ENCODE peak calls at places on chromosomes 2 and 18, in seven cellular contexts. One of them, this sample, is unnamed.

GRCh38 chr2:224802407-224802806 is 86.2 kb upstream of the CCDC195 start:
- DNase-seq in stimulated activated CD8-positive, alpha-beta memory T cell treated with anti-CD3 and anti-CD28 coated beads, Interleukin-15, amount 100 ng/mL, for 1 hour: no peak
- DNase-seq in cardiac fibroblast: peak; percentile 54
- DNase-seq in fibroblast of the aortic adventitia: peak; percentile 67
- DNase-seq in stimulated activated CD4-positive, alpha-beta T cell treated with anti-CD3 and anti-CD28 coated beads, Interleukin-1b, Interleukin-23, amount 100 ng/mL, for 4 hours: no peak
- DNase-seq in GM12892: no peak
- DNase-seq in progenitor cell of endocrine pancreas: no peak
- DNase-seq in this sample: no peak

GRCh38 chr18:79947054-79947755 is 4.2 kb downstream of the SLC66A2 start:
- DNase-seq in stimulated activated CD8-positive, alpha-beta memory T cell treated with anti-CD3 and anti-CD28 coated beads, Interleukin-15, amount 100 ng/mL, for 1 hour: no peak
- DNase-seq in cardiac fibroblast: no peak
- DNase-seq in fibroblast of the aortic adventitia: peak; percentile 43
- DNase-seq in stimulated activated CD4-positive, alpha-beta T cell treated with anti-CD3 and anti-CD28 coated beads, Interleukin-1b, Interleukin-23, amount 100 ng/mL, for 4 hours: no peak
- DNase-seq in GM12892: no peak
- DNase-seq in progenitor cell of endocrine pancreas: no peak
- DNase-seq in this sample: no peak

GRCh38 chr2:25481381-25482310 is 139.9 kb upstream of the DNMT3A start:
- DNase-seq in stimulated activated CD8-positive, alpha-beta memory T cell treated with anti-CD3 and anti-CD28 coated beads, Interleukin-15, amount 100 ng/mL, for 1 hour: no peak
- DNase-seq in cardiac fibroblast: peak; percentile 28
- DNase-seq in fibroblast of the aortic adventitia: no peak
- DNase-seq in stimulated activated CD4-positive, alpha-beta T cell treated with anti-CD3 and anti-CD28 coated beads, Interleukin-1b, Interleukin-23, amount 100 ng/mL, for 4 hours: no peak
- DNase-seq in GM12892: no peak
- DNase-seq in progenitor cell of endocrine pancreas: no peak
- DNase-seq in this sample: no peak

GRCh38 chr18:5720132-5720531 is 175.2 kb downstream of the TMEM200C start:
- DNase-seq in stimulated activated CD8-positive, alpha-beta memory T cell treated with anti-CD3 and anti-CD28 coated beads, Interleukin-15, amount 100 ng/mL, for 1 hour: no peak
- DNase-seq in cardiac fibroblast: no peak
- DNase-seq in fibroblast of the aortic adventitia: no peak
- DNase-seq in stimulated activated CD4-positive, alpha-beta T cell treated with anti-CD3 and anti-CD28 coated beads, Interleukin-1b, Interleukin-23, amount 100 ng/mL, for 4 hours: no peak
- DNase-seq in GM12892: no peak
- DNase-seq in progenitor cell of endocrine pancreas: no peak
- DNase-seq in this sample: no peak

GRCh38 chr2:112725545-112726457 is 5.0 kb downstream of the NT5DC4 start:
- DNase-seq in stimulated activated CD8-positive, alpha-beta memory T cell treated with anti-CD3 and anti-CD28 coated beads, Interleukin-15, amount 100 ng/mL, for 1 hour: no peak
- DNase-seq in cardiac fibroblast: no peak
- DNase-seq in fibroblast of the aortic adventitia: no peak
- DNase-seq in stimulated activated CD4-positive, alpha-beta T cell treated with anti-CD3 and anti-CD28 coated beads, Interleukin-1b, Interleukin-23, amount 100 ng/mL, for 4 hours: no peak
- DNase-seq in GM12892: no peak
- DNase-seq in progenitor cell of endocrine pancreas: no peak
- DNase-seq in this sample: no peak

GRCh38 chr18:500556-501405 is at the start of gene COLEC12:
- DNase-seq in stimulated activated CD8-positive, alpha-beta memory T cell treated with anti-CD3 and anti-CD28 coated beads, Interleukin-15, amount 100 ng/mL, for 1 hour: no peak
- DNase-seq in cardiac fibroblast: peak; percentile 56
- DNase-seq in fibroblast of the aortic adventitia: no peak
- DNase-seq in stimulated activated CD4-positive, alpha-beta T cell treated with anti-CD3 and anti-CD28 coated beads, Interleukin-1b, Interleukin-23, amount 100 ng/mL, for 4 hours: no peak
- DNase-seq in GM12892: no peak
- DNase-seq in progenitor cell of endocrine pancreas: peak; percentile 42
- DNase-seq in this sample: no peak

GRCh38 chr2:224268441-224268840 is 133.5 kb downstream of the FAM124B start:
- DNase-seq in stimulated activated CD8-positive, alpha-beta memory T cell treated with anti-CD3 and anti-CD28 coated beads, Interleukin-15, amount 100 ng/mL, for 1 hour: no peak
- DNase-seq in cardiac fibroblast: peak; percentile 94
- DNase-seq in fibroblast of the aortic adventitia: peak; percentile 94
- DNase-seq in stimulated activated CD4-positive, alpha-beta T cell treated with anti-CD3 and anti-CD28 coated beads, Interleukin-1b, Interleukin-23, amount 100 ng/mL, for 4 hours: no peak
- DNase-seq in GM12892: no peak
- DNase-seq in progenitor cell of endocrine pancreas: no peak
- DNase-seq in this sample: no peak

GRCh38 chr2:43848174-43848573 is 9.4 kb downstream of the ABCG8 start:
- DNase-seq in stimulated activated CD8-positive, alpha-beta memory T cell treated with anti-CD3 and anti-CD28 coated beads, Interleukin-15, amount 100 ng/mL, for 1 hour: no peak
- DNase-seq in cardiac fibroblast: no peak
- DNase-seq in fibroblast of the aortic adventitia: no peak
- DNase-seq in stimulated activated CD4-positive, alpha-beta T cell treated with anti-CD3 and anti-CD28 coated beads, Interleukin-1b, Interleukin-23, amount 100 ng/mL, for 4 hours: no peak
- DNase-seq in GM12892: no peak
- DNase-seq in progenitor cell of endocrine pancreas: no peak
- DNase-seq in this sample: no peak

GRCh38 chr2:205706769-205707375 is 24.6 kb downstream of the NRP2 start:
- DNase-seq in stimulated activated CD8-positive, alpha-beta memory T cell treated with anti-CD3 and anti-CD28 coated beads, Interleukin-15, amount 100 ng/mL, for 1 hour: no peak
- DNase-seq in cardiac fibroblast: peak; percentile 85
- DNase-seq in fibroblast of the aortic adventitia: peak; percentile 75
- DNase-seq in stimulated activated CD4-positive, alpha-beta T cell treated with anti-CD3 and anti-CD28 coated beads, Interleukin-1b, Interleukin-23, amount 100 ng/mL, for 4 hours: peak; percentile 9
- DNase-seq in GM12892: peak; percentile 42
- DNase-seq in progenitor cell of endocrine pancreas: no peak
- DNase-seq in this sample: no peak

GRCh38 chr2:171319164-171319810 is 114.5 kb downstream of the METTL8 start:
- DNase-seq in stimulated activated CD8-positive, alpha-beta memory T cell treated with anti-CD3 and anti-CD28 coated beads, Interleukin-15, amount 100 ng/mL, for 1 hour: no peak
- DNase-seq in cardiac fibroblast: peak; percentile 51
- DNase-seq in fibroblast of the aortic adventitia: peak; percentile 44
- DNase-seq in stimulated activated CD4-positive, alpha-beta T cell treated with anti-CD3 and anti-CD28 coated beads, Interleukin-1b, Interleukin-23, amount 100 ng/mL, for 4 hours: peak; percentile 36
- DNase-seq in GM12892: no peak
- DNase-seq in progenitor cell of endocrine pancreas: no peak
- DNase-seq in this sample: no peak

GRCh38 chr2:155377178-155377780 is 678.8 kb downstream of the KCNJ3 start:
- DNase-seq in stimulated activated CD8-positive, alpha-beta memory T cell treated with anti-CD3 and anti-CD28 coated beads, Interleukin-15, amount 100 ng/mL, for 1 hour: no peak
- DNase-seq in cardiac fibroblast: peak; percentile 40
- DNase-seq in fibroblast of the aortic adventitia: peak; percentile 51
- DNase-seq in stimulated activated CD4-positive, alpha-beta T cell treated with anti-CD3 and anti-CD28 coated beads, Interleukin-1b, Interleukin-23, amount 100 ng/mL, for 4 hours: no peak
- DNase-seq in GM12892: no peak
- DNase-seq in progenitor cell of endocrine pancreas: no peak
- DNase-seq in this sample: no peak

GRCh38 chr2:130376433-130377293 is 20.8 kb downstream of the PTPN18 start:
- DNase-seq in stimulated activated CD8-positive, alpha-beta memory T cell treated with anti-CD3 and anti-CD28 coated beads, Interleukin-15, amount 100 ng/mL, for 1 hour: no peak
- DNase-seq in cardiac fibroblast: no peak
- DNase-seq in fibroblast of the aortic adventitia: no peak
- DNase-seq in stimulated activated CD4-positive, alpha-beta T cell treated with anti-CD3 and anti-CD28 coated beads, Interleukin-1b, Interleukin-23, amount 100 ng/mL, for 4 hours: no peak
- DNase-seq in GM12892: no peak
- DNase-seq in progenitor cell of endocrine pancreas: no peak
- DNase-seq in this sample: no peak

GRCh38 chr18:11666831-11667230 is 22.2 kb upstream of the GNAL start:
- DNase-seq in stimulated activated CD8-positive, alpha-beta memory T cell treated with anti-CD3 and anti-CD28 coated beads, Interleukin-15, amount 100 ng/mL, for 1 hour: no peak
- DNase-seq in cardiac fibroblast: no peak
- DNase-seq in fibroblast of the aortic adventitia: no peak
- DNase-seq in stimulated activated CD4-positive, alpha-beta T cell treated with anti-CD3 and anti-CD28 coated beads, Interleukin-1b, Interleukin-23, amount 100 ng/mL, for 4 hours: no peak
- DNase-seq in GM12892: no peak
- DNase-seq in progenitor cell of endocrine pancreas: no peak
- DNase-seq in this sample: no peak

GRCh38 chr2:70133521-70134348 is 46.5 kb downstream of the PCBP1 start:
- DNase-seq in stimulated activated CD8-positive, alpha-beta memory T cell treated with anti-CD3 and anti-CD28 coated beads, Interleukin-15, amount 100 ng/mL, for 1 hour: no peak
- DNase-seq in cardiac fibroblast: peak; percentile 53
- DNase-seq in fibroblast of the aortic adventitia: peak; percentile 62
- DNase-seq in stimulated activated CD4-positive, alpha-beta T cell treated with anti-CD3 and anti-CD28 coated beads, Interleukin-1b, Interleukin-23, amount 100 ng/mL, for 4 hours: no peak
- DNase-seq in GM12892: no peak
- DNase-seq in progenitor cell of endocrine pancreas: no peak
- DNase-seq in this sample: no peak

GRCh38 chr2:159054032-159054334 is 85.5 kb downstream of the TANC1 start:
- DNase-seq in stimulated activated CD8-positive, alpha-beta memory T cell treated with anti-CD3 and anti-CD28 coated beads, Interleukin-15, amount 100 ng/mL, for 1 hour: no peak
- DNase-seq in cardiac fibroblast: no peak
- DNase-seq in fibroblast of the aortic adventitia: no peak
- DNase-seq in stimulated activated CD4-positive, alpha-beta T cell treated with anti-CD3 and anti-CD28 coated beads, Interleukin-1b, Interleukin-23, amount 100 ng/mL, for 4 hours: no peak
- DNase-seq in GM12892: no peak
- DNase-seq in progenitor cell of endocrine pancreas: no peak
- DNase-seq in this sample: no peak

GRCh38 chr18:4068552-4069158 is 386.5 kb downstream of the DLGAP1 start:
- DNase-seq in stimulated activated CD8-positive, alpha-beta memory T cell treated with anti-CD3 and anti-CD28 coated beads, Interleukin-15, amount 100 ng/mL, for 1 hour: no peak
- DNase-seq in cardiac fibroblast: peak; percentile 65
- DNase-seq in fibroblast of the aortic adventitia: peak; percentile 74
- DNase-seq in stimulated activated CD4-positive, alpha-beta T cell treated with anti-CD3 and anti-CD28 coated beads, Interleukin-1b, Interleukin-23, amount 100 ng/mL, for 4 hours: peak; percentile 3
- DNase-seq in GM12892: no peak
- DNase-seq in progenitor cell of endocrine pancreas: peak; percentile 44
- DNase-seq in this sample: no peak

GRCh38 chr18:27546991-27547390 is 361.9 kb upstream of the CHST9 start:
- DNase-seq in stimulated activated CD8-positive, alpha-beta memory T cell treated with anti-CD3 and anti-CD28 coated beads, Interleukin-15, amount 100 ng/mL, for 1 hour: no peak
- DNase-seq in cardiac fibroblast: no peak
- DNase-seq in fibroblast of the aortic adventitia: no peak
- DNase-seq in stimulated activated CD4-positive, alpha-beta T cell treated with anti-CD3 and anti-CD28 coated beads, Interleukin-1b, Interleukin-23, amount 100 ng/mL, for 4 hours: no peak
- DNase-seq in GM12892: no peak
- DNase-seq in progenitor cell of endocrine pancreas: no peak
- DNase-seq in this sample: no peak

GRCh38 chr2:191679818-191680600 is 2.1 kb downstream of the NABP1 start:
- DNase-seq in stimulated activated CD8-positive, alpha-beta memory T cell treated with anti-CD3 and anti-CD28 coated beads, Interleukin-15, amount 100 ng/mL, for 1 hour: no peak
- DNase-seq in cardiac fibroblast: peak; percentile 60
- DNase-seq in fibroblast of the aortic adventitia: peak; percentile 73
- DNase-seq in stimulated activated CD4-positive, alpha-beta T cell treated with anti-CD3 and anti-CD28 coated beads, Interleukin-1b, Interleukin-23, amount 100 ng/mL, for 4 hours: no peak
- DNase-seq in GM12892: no peak
- DNase-seq in progenitor cell of endocrine pancreas: no peak
- DNase-seq in this sample: no peak

GRCh38 chr2:177164131-177164530 is 48.5 kb upstream of the HNRNPA3 start:
- DNase-seq in stimulated activated CD8-positive, alpha-beta memory T cell treated with anti-CD3 and anti-CD28 coated beads, Interleukin-15, amount 100 ng/mL, for 1 hour: no peak
- DNase-seq in cardiac fibroblast: no peak
- DNase-seq in fibroblast of the aortic adventitia: no peak
- DNase-seq in stimulated activated CD4-positive, alpha-beta T cell treated with anti-CD3 and anti-CD28 coated beads, Interleukin-1b, Interleukin-23, amount 100 ng/mL, for 4 hours: no peak
- DNase-seq in GM12892: no peak
- DNase-seq in progenitor cell of endocrine pancreas: no peak
- DNase-seq in this sample: no peak

GRCh38 chr2:206942799-206943478 is 3.6 kb downstream of the CPO start:
- DNase-seq in stimulated activated CD8-positive, alpha-beta memory T cell treated with anti-CD3 and anti-CD28 coated beads, Interleukin-15, amount 100 ng/mL, for 1 hour: no peak
- DNase-seq in cardiac fibroblast: no peak
- DNase-seq in fibroblast of the aortic adventitia: no peak
- DNase-seq in stimulated activated CD4-positive, alpha-beta T cell treated with anti-CD3 and anti-CD28 coated beads, Interleukin-1b, Interleukin-23, amount 100 ng/mL, for 4 hours: no peak
- DNase-seq in GM12892: no peak
- DNase-seq in progenitor cell of endocrine pancreas: no peak
- DNase-seq in this sample: no peak

GRCh38 chr18:61091379-61091778 is 241.9 kb upstream of the CDH20 start:
- DNase-seq in stimulated activated CD8-positive, alpha-beta memory T cell treated with anti-CD3 and anti-CD28 coated beads, Interleukin-15, amount 100 ng/mL, for 1 hour: no peak
- DNase-seq in cardiac fibroblast: no peak
- DNase-seq in fibroblast of the aortic adventitia: no peak
- DNase-seq in stimulated activated CD4-positive, alpha-beta T cell treated with anti-CD3 and anti-CD28 coated beads, Interleukin-1b, Interleukin-23, amount 100 ng/mL, for 4 hours: no peak
- DNase-seq in GM12892: no peak
- DNase-seq in progenitor cell of endocrine pancreas: no peak
- DNase-seq in this sample: no peak

GRCh38 chr2:176614049-176614448 is 344.8 kb downstream of the MTX2 start:
- DNase-seq in stimulated activated CD8-positive, alpha-beta memory T cell treated with anti-CD3 and anti-CD28 coated beads, Interleukin-15, amount 100 ng/mL, for 1 hour: no peak
- DNase-seq in cardiac fibroblast: no peak
- DNase-seq in fibroblast of the aortic adventitia: no peak
- DNase-seq in stimulated activated CD4-positive, alpha-beta T cell treated with anti-CD3 and anti-CD28 coated beads, Interleukin-1b, Interleukin-23, amount 100 ng/mL, for 4 hours: no peak
- DNase-seq in GM12892: no peak
- DNase-seq in progenitor cell of endocrine pancreas: no peak
- DNase-seq in this sample: no peak

GRCh38 chr2:16030206-16031054 is 90.1 kb downstream of the MYCN start:
- DNase-seq in stimulated activated CD8-positive, alpha-beta memory T cell treated with anti-CD3 and anti-CD28 coated beads, Interleukin-15, amount 100 ng/mL, for 1 hour: no peak
- DNase-seq in cardiac fibroblast: no peak
- DNase-seq in fibroblast of the aortic adventitia: no peak
- DNase-seq in stimulated activated CD4-positive, alpha-beta T cell treated with anti-CD3 and anti-CD28 coated beads, Interleukin-1b, Interleukin-23, amount 100 ng/mL, for 4 hours: no peak
- DNase-seq in GM12892: no peak
- DNase-seq in progenitor cell of endocrine pancreas: no peak
- DNase-seq in this sample: no peak

GRCh38 chr2:11745613-11746375 is 638 bp upstream of the LPIN1 start:
- DNase-seq in stimulated activated CD8-positive, alpha-beta memory T cell treated with anti-CD3 and anti-CD28 coated beads, Interleukin-15, amount 100 ng/mL, for 1 hour: no peak
- DNase-seq in cardiac fibroblast: no peak
- DNase-seq in fibroblast of the aortic adventitia: no peak
- DNase-seq in stimulated activated CD4-positive, alpha-beta T cell treated with anti-CD3 and anti-CD28 coated beads, Interleukin-1b, Interleukin-23, amount 100 ng/mL, for 4 hours: no peak
- DNase-seq in GM12892: no peak
- DNase-seq in progenitor cell of endocrine pancreas: no peak
- DNase-seq in this sample: no peak

GRCh38 chr2:130936451-130936850 is 99.7 kb downstream of the ARHGEF4 start:
- DNase-seq in stimulated activated CD8-positive, alpha-beta memory T cell treated with anti-CD3 and anti-CD28 coated beads, Interleukin-15, amount 100 ng/mL, for 1 hour: no peak
- DNase-seq in cardiac fibroblast: no peak
- DNase-seq in fibroblast of the aortic adventitia: no peak
- DNase-seq in stimulated activated CD4-positive, alpha-beta T cell treated with anti-CD3 and anti-CD28 coated beads, Interleukin-1b, Interleukin-23, amount 100 ng/mL, for 4 hours: no peak
- DNase-seq in GM12892: no peak
- DNase-seq in progenitor cell of endocrine pancreas: no peak
- DNase-seq in this sample: no peak

GRCh38 chr18:55053976-55054375 is 94.7 kb upstream of the CCDC68 start:
- DNase-seq in stimulated activated CD8-positive, alpha-beta memory T cell treated with anti-CD3 and anti-CD28 coated beads, Interleukin-15, amount 100 ng/mL, for 1 hour: no peak
- DNase-seq in cardiac fibroblast: no peak
- DNase-seq in fibroblast of the aortic adventitia: no peak
- DNase-seq in stimulated activated CD4-positive, alpha-beta T cell treated with anti-CD3 and anti-CD28 coated beads, Interleukin-1b, Interleukin-23, amount 100 ng/mL, for 4 hours: no peak
- DNase-seq in GM12892: no peak
- DNase-seq in progenitor cell of endocrine pancreas: no peak
- DNase-seq in this sample: no peak

This sample was measured in NK-92 treated with Interleukin-12 subunit alpha and Interleukin-12 subunit beta, amount 100 ng/mL, for 24 hours.